ENCODE peak calls at places on chromosomes 1 and 21, in eight cellular contexts. D is K562, I is Caco-2, Q is heart left ventricle, H is Panc1, T is ovary, B is astrocyte of the spinal cord, A is hepatocyte. U is an unnamed sample.

GRCh38 chr1:87796521-87796920 is 467.8 kb downstream of the LMO4 start:
- DNase-seq in Q (no peak), A (peak; percentile 26), H (no peak), T (no peak), D (no peak), B (no peak), I (peak; percentile 37), U (no peak)

GRCh38 chr1:235503333-235504121 is 725 bp downstream of the B3GALNT2 start:
- DNase-seq in I (peak; percentile 55), D (peak; percentile 51), T (peak; percentile 42), A (peak; percentile 69), B (peak; percentile 72), Q (peak; percentile 47), H (no peak), U (peak; percentile 67)

GRCh38 chr21:37904879-37905278 is 11.4 kb downstream of the KCNJ6 start:
- DNase-seq in D (no peak), A (no peak), H (no peak), B (no peak), Q (peak; percentile 16), I (no peak), T (no peak), U (no peak)

GRCh38 chr1:212635141-212635601 is 26.6 kb downstream of the ATF3 start:
- DNase-seq in B (no peak), H (no peak), I (no peak), A (no peak), T (no peak), Q (no peak), D (no peak), U (no peak)

GRCh38 chr1:3904843-3905185 is 4.7 kb upstream of the C1orf174 start:
- DNase-seq in D (no peak), B (no peak), Q (no peak), T (no peak), H (no peak), A (no peak), I (no peak), U (no peak)

GRCh38 chr21:43866233-43866632 is 1.2 kb downstream of the AGPAT3 start:
- DNase-seq in I (no peak), B (peak; percentile 72), T (peak; percentile 52), Q (peak; percentile 61), A (peak; percentile 75), D (peak; percentile 56), H (no peak), U (peak; percentile 45)

GRCh38 chr21:35503646-35504045 is 454.5 kb upstream of the RUNX1 start:
- DNase-seq in D (no peak), Q (peak; percentile 33), A (no peak), B (peak; percentile 50), T (no peak), H (no peak), I (no peak), U (no peak)

GRCh38 chr1:201904579-201904978 is 15.9 kb downstream of the SHISA4 start:
- DNase-seq in T (peak; percentile 76), I (no peak), D (no peak), Q (peak; percentile 60), B (peak; percentile 84), A (peak; percentile 50), H (no peak), U (peak; percentile 86)

GRCh38 chr1:153944005-153944821 is 2.3 kb downstream of the DENND4B start:
- DNase-seq in B (no peak), Q (no peak), A (no peak), T (no peak), D (peak; percentile 29), H (no peak), I (no peak), U (no peak)

GRCh38 chr1:44811714-44812151 is 3.4 kb downstream of the BTBD19 start:
- DNase-seq in H (no peak), A (peak; percentile 62), I (no peak), D (peak; percentile 57), B (peak; percentile 90), Q (no peak), T (no peak), U (no peak)

GRCh38 chr1:74193908-74194307 is 4.1 kb downstream of the LRRIQ3 start:
- DNase-seq in B (peak; percentile 49), Q (no peak), T (no peak), D (no peak), I (no peak), H (no peak), A (no peak), U (peak; percentile 56)

GRCh38 chr1:161727343-161727924 is 6.1 kb downstream of the FCRLB start:
- DNase-seq in B (peak; percentile 87), D (no peak), I (no peak), Q (peak; percentile 11), A (no peak), T (no peak), H (no peak), U (no peak)

GRCh38 chr1:40311692-40312091 is 5.4 kb downstream of the COL9A2 start:
- DNase-seq in Q (no peak), A (no peak), I (no peak), T (no peak), D (no peak), H (no peak), B (no peak), U (no peak)

GRCh38 chr21:41369105-41369914 is 7.5 kb downstream of the MX2 start:
- DNase-seq in T (peak; percentile 20), B (no peak), D (no peak), Q (peak; percentile 60), A (peak; percentile 59), H (no peak), I (no peak), U (no peak)

GRCh38 chr1:22846453-22846852 is 126.2 kb downstream of the LACTBL1 start:
- DNase-seq in H (no peak), T (no peak), A (no peak), Q (no peak), D (no peak), B (no peak), I (no peak), U (no peak)

GRCh38 chr1:105793541-105794146 is 1262.8 kb upstream of the PRMT6 start:
- DNase-seq in B (peak; percentile 25), H (peak; percentile 51), T (peak; percentile 54), I (peak; percentile 36), Q (no peak), D (peak; percentile 11), A (peak; percentile 71), U (peak; percentile 61)

GRCh38 chr21:45367402-45368351 is 37.3 kb upstream of the COL18A1 start:
- DNase-seq in B (no peak), H (no peak), I (no peak), D (no peak), T (no peak), Q (no peak), A (no peak), U (no peak)

GRCh38 chr1:91777196-91777595 is 108.8 kb downstream of the TGFBR3 start:
- DNase-seq in A (no peak), D (no peak), I (no peak), Q (no peak), T (no peak), B (no peak), H (no peak), U (no peak)

GRCh38 chr1:53065391-53065790 is 3.4 kb downstream of the PODN start:
- DNase-seq in H (no peak), T (no peak), B (no peak), Q (no peak), D (no peak), I (no peak), A (no peak), U (no peak)

DNA sequence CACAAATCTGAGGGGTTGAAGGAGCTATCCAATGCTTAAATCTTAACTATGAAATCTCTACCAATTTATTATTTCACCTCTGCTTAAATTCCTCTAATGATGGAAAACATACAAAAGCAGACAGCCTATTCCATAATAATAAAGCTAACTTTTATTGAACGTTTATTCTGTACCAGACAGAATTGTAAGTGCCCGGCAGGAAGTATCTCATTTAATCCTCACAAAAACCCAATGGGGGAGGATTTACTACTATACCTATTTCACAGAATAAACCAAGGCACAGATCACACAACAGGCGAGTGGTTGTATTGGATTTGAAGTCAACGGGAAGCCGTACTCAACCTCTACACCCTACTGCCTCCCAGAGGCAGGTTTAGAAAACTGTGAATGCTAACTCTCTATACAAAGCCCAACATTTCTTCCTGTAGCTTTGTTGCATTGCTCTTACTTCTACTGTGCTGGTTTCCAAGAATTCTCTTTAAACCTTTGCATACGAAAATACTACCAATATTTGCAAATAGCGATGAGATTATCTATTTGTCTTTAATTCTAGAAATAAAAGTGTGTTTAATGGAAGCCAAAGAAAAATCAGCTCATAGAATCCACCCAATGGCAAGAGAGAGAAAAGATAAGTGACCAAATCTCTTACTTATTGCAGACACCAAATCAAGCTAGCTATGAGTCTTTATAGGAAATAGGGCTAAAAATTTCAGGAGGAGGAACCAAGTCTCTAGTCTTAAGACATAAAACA is 33.5 kb upstream of the C1orf53 start:
- DNase-seq in I (peak; percentile 36), T (no peak), D (peak; percentile 58), H (peak; percentile 45), B (peak; percentile 76), A (peak; percentile 49), Q (peak; percentile 13), U (peak; percentile 75)
- TF ChIP-seq CTCF in I (peak; percentile 55), T (no peak), D (peak; percentile 86), H (peak; percentile 74), B (peak; percentile 71), A (peak; percentile 61), Q (peak; percentile 43), U (peak; percentile 81)

DNA sequence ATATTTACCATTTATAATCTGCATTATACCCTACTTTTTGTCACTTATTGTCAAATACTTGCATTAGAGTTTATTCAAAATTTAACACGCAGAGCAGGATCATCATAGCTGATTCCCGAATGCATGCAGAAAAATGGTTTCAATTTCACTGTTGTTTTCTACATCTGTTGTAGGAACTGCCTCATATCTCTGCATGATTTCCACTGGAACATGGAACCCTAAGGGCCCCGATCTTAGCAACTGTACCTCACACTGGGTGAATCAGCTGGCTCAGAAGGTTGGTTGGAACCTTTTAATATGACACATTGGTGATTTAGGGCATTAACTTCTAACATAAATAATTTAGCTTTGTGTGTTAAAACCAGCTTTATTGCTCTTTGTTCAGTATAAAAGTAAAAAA is 150.1 kb downstream of the ADGRL2 start:
- DNase-seq in B (no peak), D (no peak), H (no peak), I (no peak), A (no peak), Q (no peak), T (no peak), U (no peak)
- H3K4me3 ChIP-seq in B (no peak overlapping the region), D (no peak overlapping the region), H (no peak overlapping the region), I (no peak overlapping the region), A (no peak overlapping the region), Q (no peak overlapping the region), T (no peak overlapping the region), U (no peak overlapping the region)

GRCh38 chr1:9826087-9826486 is 2.3 kb upstream of the CLSTN1 start:
- DNase-seq in A (no peak), Q (no peak), D (no peak), H (no peak), B (no peak), T (no peak), I (no peak), U (no peak)
- TF ChIP-seq CTCF in A (no peak), Q (no peak), D (no peak), H (no peak), B (no peak), T (no peak), I (no peak), U (no peak)

DNA sequence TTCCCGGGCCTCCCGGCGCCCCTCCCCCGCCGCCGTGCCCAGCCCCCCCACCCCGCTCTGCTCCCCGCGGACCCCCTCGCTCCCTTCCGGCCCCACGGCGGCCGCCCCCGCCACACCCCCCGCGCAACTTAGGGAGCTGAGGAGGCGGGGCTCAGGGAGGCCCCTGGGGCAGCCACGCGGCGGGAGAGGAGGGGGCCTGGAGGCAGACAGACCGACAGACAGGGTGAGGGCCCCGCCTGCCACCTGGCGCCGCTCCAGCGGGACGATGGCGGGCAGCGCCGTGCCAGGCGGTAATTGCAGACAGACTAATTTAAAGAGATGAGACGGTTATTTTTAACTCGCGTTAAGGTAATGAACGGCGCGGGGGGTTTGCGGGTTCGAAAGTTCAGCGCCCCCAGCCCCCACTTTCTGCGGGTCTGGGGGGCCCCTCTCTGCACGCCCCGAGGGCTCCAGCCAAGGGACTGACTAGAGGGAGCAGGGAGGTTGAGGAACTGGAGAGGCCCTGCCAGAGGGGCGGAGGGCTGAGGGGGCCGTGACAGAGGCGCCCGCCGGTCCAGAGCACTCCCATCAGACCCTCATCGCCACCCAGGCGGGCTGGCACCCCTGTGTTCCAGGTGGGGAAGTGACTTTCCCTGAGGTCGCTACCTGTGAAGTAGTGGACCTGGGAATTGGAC is 5.3 kb downstream of the FOXO6 start:
- DNase-seq in T (peak; percentile 63), D (no peak), H (no peak), I (no peak), Q (no peak), B (no peak), A (peak; percentile 69), U (no peak)
- H3K4me3 ChIP-seq in T (peak overlapping the region; percentile 43), D (no peak overlapping the region), H (peak overlapping the region; percentile 49), I (peak overlapping the region; percentile 7), Q (peak overlapping the region; percentile 56), B (no peak overlapping the region), A (peak overlapping the region; percentile 8), U (peak overlapping the region; percentile 33)

U was measured in epithelial cell of esophagus.